ENCODE peak calls at places on chromosomes 12 and 14, in five cellular contexts. Z is stimulated activated CD8-positive, alpha-beta memory T cell treated with anti-CD3 and anti-CD28 coated beads, Interleukin-15, amount 100 ng/mL, for 24 hours; I is AG20443; A is coronary artery; V is adrenal gland. Q is an unnamed sample.
A peak's percentile ranks its signal among the peaks of the same experiment; 100 is the strongest.

GRCh38 chr14:67168110-67168441 is 21.2 kb upstream of the GARIN2 start:
- DNase-seq in Z (no peak), I (no peak), A (no peak), V (no peak), Q (no peak)

GRCh38 chr12:51683763-51684357 is 92.8 kb downstream of the SCN8A start:
- DNase-seq in Z (no peak), I (peak; percentile 58), A (no peak), V (peak; percentile 7), Q (no peak)

GRCh38 chr14:58238252-58239247 is 6.1 kb upstream of the PSMA3 start:
- DNase-seq in Z (no peak), I (no peak), A (no peak), V (peak; percentile 29), Q (no peak)

GRCh38 chr14:76762617-76763361 is 1.5 kb downstream of the VASH1 start:
- DNase-seq in Z (no peak), I (no peak), A (peak; percentile 72), V (no peak), Q (peak; percentile 55)

GRCh38 chr12:72134934-72135333 is 137.2 kb upstream of the TRHDE start:
- DNase-seq in Z (no peak), I (no peak), A (no peak), V (no peak), Q (no peak)

GRCh38 chr12:80320121-80320678 is 123.8 kb upstream of the PTPRQ start:
- DNase-seq in Z (no peak), I (no peak), A (no peak), V (no peak), Q (no peak)

GRCh38 chr14:44291516-44291915 is 215.6 kb downstream of the FSCB start:
- DNase-seq in Z (no peak), I (no peak), A (no peak), V (no peak), Q (no peak)

GRCh38 chr14:103453791-103454190 is 68.6 kb downstream of the MARK3 start:
- DNase-seq in Z (no peak), I (no peak), A (no peak), V (no peak), Q (no peak)

GRCh38 chr12:123958462-123958861 is 14.2 kb downstream of the CCDC92 start:
- DNase-seq in Z (no peak), I (no peak), A (peak; percentile 24), V (no peak), Q (no peak)

GRCh38 chr12:84919271-84919670 is 6.7 kb upstream of the SLC6A15 start:
- DNase-seq in Z (no peak), I (no peak), A (no peak), V (no peak), Q (no peak)

GRCh38 chr12:47133981-47134380 is 54.2 kb upstream of the AMIGO2 start:
- DNase-seq in Z (no peak), I (no peak), A (no peak), V (no peak), Q (no peak)

GRCh38 chr12:82842480-82842879 is 155.8 kb downstream of the TMTC2 start:
- DNase-seq in Z (no peak), I (no peak), A (no peak), V (no peak), Q (no peak)

GRCh38 chr14:87483651-87484260 is 509.2 kb downstream of the GALC start:
- DNase-seq in Z (no peak), I (peak; percentile 12), A (no peak), V (no peak), Q (no peak)

GRCh38 chr12:47797432-47797831 is 22.3 kb downstream of the HDAC7 start:
- DNase-seq in Z (no peak), I (no peak), A (no peak), V (no peak), Q (no peak)

GRCh38 chr12:25130741-25131188 is 64.2 kb downstream of the DNAI7 start:
- DNase-seq in Z (no peak), I (peak; percentile 29), A (no peak), V (no peak), Q (no peak)

GRCh38 chr12:53045646-53046045 is 4.2 kb upstream of the TNS2 start:
- DNase-seq in Z (no peak), I (peak; percentile 18), A (peak; percentile 92), V (no peak), Q (no peak)

GRCh38 chr14:101917413-101918124 is 46.8 kb upstream of the DYNC1H1 start:
- DNase-seq in Z (no peak), I (no peak), A (no peak), V (no peak), Q (no peak)

GRCh38 chr12:51392556-51393237 is 1.5 kb upstream of the GALNT6 start:
- DNase-seq in Z (no peak), I (peak; percentile 54), A (peak; percentile 62), V (no peak), Q (no peak)

GRCh38 chr12:58895053-58895452 is 25.3 kb downstream of the LRIG3 start:
- DNase-seq in Z (no peak), I (no peak), A (no peak), V (no peak), Q (no peak)

GRCh38 chr14:69004731-69005431 is 25.8 kb upstream of the ACTN1 start:
- DNase-seq in Z (no peak), I (peak; percentile 30), A (no peak), V (no peak), Q (no peak)

GRCh38 chr14:78763746-78764145 is 593.6 kb downstream of the NRXN3 start:
- DNase-seq in Z (no peak), I (no peak), A (no peak), V (no peak), Q (no peak)

GRCh38 chr14:83347874-83348273 is 1814.2 kb upstream of the SEL1L start:
- DNase-seq in Z (no peak), I (no peak), A (no peak), V (no peak), Q (no peak)

GRCh38 chr12:3168775-3169221 is 91.6 kb downstream of the TSPAN9 start:
- DNase-seq in Z (no peak), I (peak; percentile 90), A (no peak), V (peak; percentile 57), Q (no peak)

GRCh38 chr12:10301103-10301502 is 6.6 kb upstream of the KLRD1 start:
- DNase-seq in Z (no peak), I (no peak), A (no peak), V (no peak), Q (no peak)

GRCh38 chr14:68191567-68192321 is 372.2 kb downstream of the RAD51B start:
- DNase-seq in Z (no peak), I (no peak), A (no peak), V (no peak), Q (no peak)

GRCh38 chr12:131357152-131357747 is 353.6 kb upstream of the SFSWAP start:
- DNase-seq in Z (no peak), I (no peak), A (peak; percentile 35), V (no peak), Q (no peak)

GRCh38 chr14:51929156-51929555 is 60.2 kb upstream of the RTRAF start:
- DNase-seq in Z (no peak), I (peak; percentile 21), A (no peak), V (no peak), Q (no peak)

GRCh38 chr12:25308761-25309160 is 58.0 kb upstream of the KRAS start:
- DNase-seq in Z (no peak), I (no peak), A (no peak), V (no peak), Q (no peak)